ENCODE peak calls at places on chromosomes 3 and 15, in six cellular contexts. X, M, S, A, E and W are unnamed samples.

GRCh38 chr15:25094066-25094465 is 139.3 kb downstream of the SNRPN start:
- DNase-seq in X (no peak), M (no peak), S (no peak), A (no peak), E (no peak), W (no peak)

GRCh38 chr3:120144267-120144666 is 50.0 kb upstream of the GSK3B start:
- DNase-seq in X (no peak), M (no peak), S (no peak), A (no peak), E (no peak), W (no peak)

GRCh38 chr3:38724392-38724736 is 74.9 kb upstream of the SCN5A start:
- DNase-seq in X (no peak), M (no peak), S (no peak), A (no peak), E (no peak), W (no peak)

GRCh38 chr15:91018178-91018577 is 4.2 kb downstream of the VPS33B start:
- DNase-seq in X (no peak), M (no peak), S (no peak), A (no peak), E (no peak), W (no peak)

GRCh38 chr15:96947830-96948229 is 617.3 kb downstream of the NR2F2 start:
- DNase-seq in X (no peak), M (no peak), S (no peak), A (no peak), E (no peak), W (no peak)

GRCh38 chr15:74958908-74959642 is 2.5 kb upstream of the RPP25 start:
- DNase-seq in X (no peak), M (no peak), S (no peak), A (no peak), E (no peak), W (no peak)

GRCh38 chr3:71244153-71245051 is 339.1 kb downstream of the FOXP1 start:
- DNase-seq in X (no peak), M (no peak), S (no peak), A (no peak), E (no peak), W (peak)

GRCh38 chr3:13827699-13828098 is 52.2 kb downstream of the WNT7A start:
- DNase-seq in X (no peak), M (no peak), S (no peak), A (no peak), E (no peak), W (no peak)

GRCh38 chr3:25455316-25456232 is 27.5 kb downstream of the RARB start:
- DNase-seq in X (no peak), M (no peak), S (no peak), A (no peak), E (no peak), W (no peak)

GRCh38 chr3:104176706-104177105 is 1190.0 kb upstream of the ALCAM start:
- DNase-seq in X (no peak), M (no peak), S (no peak), A (no peak), E (no peak), W (no peak)

GRCh38 chr3:42632146-42632545 is 21.4 kb upstream of the ZBTB47 start:
- DNase-seq in X (no peak), M (no peak), S (no peak), A (no peak), E (no peak), W (no peak)

GRCh38 chr3:14920536-14920935 is 26.8 kb upstream of the NR2C2 start:
- DNase-seq in X (no peak), M (no peak), S (no peak), A (no peak), E (no peak), W (no peak)

GRCh38 chr15:56249080-56249479 is 5.4 kb upstream of the RFX7 start:
- DNase-seq in X (no peak), M (peak), S (peak), A (no peak), E (no peak), W (peak)

GRCh38 chr15:31065824-31066223 is 35.7 kb downstream of the TRPM1 start:
- DNase-seq in X (no peak), M (no peak), S (no peak), A (no peak), E (no peak), W (no peak)

DNA sequence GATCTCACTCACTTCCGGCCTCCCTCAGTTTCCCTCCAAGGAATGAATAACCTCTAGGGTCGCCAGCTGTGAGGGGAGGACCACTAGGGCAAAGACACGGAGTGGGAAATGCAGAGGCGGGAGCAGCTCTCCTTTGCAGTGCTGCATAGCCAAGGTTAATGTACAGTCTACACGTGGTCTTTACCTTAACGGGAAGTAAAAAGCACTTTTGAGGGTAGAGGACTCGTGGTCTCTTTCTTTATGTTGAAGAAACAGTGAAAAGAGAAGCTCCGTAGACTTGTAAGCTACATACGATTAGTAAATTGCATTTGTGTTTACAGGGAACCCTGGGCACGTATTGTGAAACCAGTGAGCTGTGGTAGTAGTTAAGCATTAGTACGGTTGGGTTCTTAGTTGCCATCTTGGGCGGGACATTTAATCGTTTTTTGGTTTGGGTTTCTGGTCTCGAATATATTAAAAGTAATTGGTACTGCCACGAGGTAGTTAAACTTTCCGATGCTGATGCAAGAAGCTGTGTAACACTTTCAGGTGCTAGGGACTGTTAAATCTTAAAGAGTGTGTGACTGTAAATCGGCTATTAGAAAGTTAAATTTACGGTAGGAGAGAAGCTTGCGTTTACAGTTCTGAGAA is 828 bp downstream of the U2SURP start:
- DNase-seq in X (peak), M (no peak), S (no peak), A (no peak), E (no peak), W (no peak)
- H3K27ac ChIP-seq in X (peak), M (peak), S (peak), A (peak), E (peak), W (peak)

DNA sequence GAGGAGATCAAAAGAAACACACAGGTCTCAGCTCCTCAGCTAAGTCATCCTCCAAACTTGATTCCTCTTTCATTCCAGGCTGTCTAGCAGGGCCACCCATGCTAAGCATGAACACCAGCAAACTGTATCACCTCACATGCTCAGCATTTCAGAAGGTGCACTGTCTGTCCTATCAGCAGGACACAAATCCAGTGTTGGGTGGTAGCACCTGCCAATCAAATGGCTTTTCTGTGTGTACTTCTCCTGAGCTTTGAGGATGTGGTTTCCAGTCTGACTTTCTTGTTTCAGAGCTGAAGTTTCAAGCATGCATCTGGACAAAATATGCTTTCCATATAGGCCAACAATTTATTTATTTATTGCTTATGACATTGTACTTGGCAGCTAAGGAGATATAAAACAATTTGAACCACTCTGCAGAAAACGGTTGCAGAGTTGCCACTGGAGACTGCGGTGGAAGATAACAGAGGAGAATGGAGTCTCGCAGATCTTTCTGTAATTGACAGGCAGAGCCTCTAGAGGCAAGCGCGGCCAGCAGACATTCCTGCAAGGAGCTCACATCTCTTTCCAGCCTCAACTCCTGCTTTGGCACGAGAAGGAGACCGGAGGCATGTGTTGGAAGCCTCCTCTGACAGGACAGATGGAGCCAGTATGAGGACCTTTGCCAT is 167.1 kb upstream of the WNT5A start:
- DNase-seq in X (no peak), M (no peak), S (no peak), A (no peak), E (no peak), W (no peak)
- H3K4me3 ChIP-seq in X (no peak), M (no peak), S (no peak), A (no peak), E (no peak), W (no peak)

GRCh38 chr3:11770105-11770476 is 76.6 kb downstream of the TAMM41 start:
- DNase-seq in X (no peak), M (no peak), S (no peak), A (no peak), E (no peak), W (no peak)
- TF ChIP-seq POLR2A in X (no peak), M (no peak), S (no peak), A (no peak), E (no peak), W (no peak)

DNA sequence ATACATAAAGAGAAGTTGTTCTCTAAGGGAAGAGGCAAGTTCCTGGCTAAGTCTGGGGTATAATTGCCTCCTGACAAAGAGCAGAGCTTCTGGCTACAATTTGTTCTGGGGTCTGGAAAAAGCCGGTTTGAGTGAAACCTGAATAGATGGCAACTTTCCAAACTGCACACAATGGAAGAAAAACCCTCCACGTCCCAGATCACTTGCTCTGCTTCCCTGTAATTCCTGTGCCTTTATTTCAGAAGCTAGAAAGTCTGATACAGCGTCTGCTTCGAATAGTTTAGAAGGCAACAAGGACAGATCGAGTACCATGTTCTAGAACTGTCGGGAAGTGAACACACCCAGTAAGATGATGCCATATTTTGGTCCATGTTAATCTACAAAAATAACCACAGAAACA is 1.6 kb upstream of the WDR82 start:
- DNase-seq in X (no peak), M (no peak), S (no peak), A (no peak), E (no peak), W (no peak)
- H3K27ac ChIP-seq in X (peak), M (no peak), S (peak), A (peak), E (peak), W (peak)

GRCh38 chr3:32176989-32177701 is 61.3 kb upstream of the CMTM8 start:
- DNase-seq in X (peak), M (peak), S (peak), A (peak), E (no peak), W (peak)

GRCh38 chr3:32175607-32176197 is 62.8 kb upstream of the CMTM8 start:
- DNase-seq in X (peak), M (peak), S (peak), A (peak), E (no peak), W (peak)

GRCh38 chr3:32180151-32180850 is 58.2 kb upstream of the CMTM8 start:
- DNase-seq in X (no peak), M (no peak), S (no peak), A (no peak), E (no peak), W (no peak)

GRCh38 chr3:32181370-32181769 is 57.1 kb upstream of the CMTM8 start:
- DNase-seq in X (no peak), M (no peak), S (no peak), A (no peak), E (no peak), W (no peak)

GRCh38 chr3:32177702-32178198 is 60.7 kb upstream of the CMTM8 start:
- DNase-seq in X (peak), M (peak), S (peak), A (peak), E (peak), W (peak)
- H3K4me3 ChIP-seq in X (no peak), M (no peak), S (no peak), A (peak), E (no peak), W (no peak)

GRCh38 chr15:29269485-29270168 is at the start of gene NSMCE3:
- DNase-seq in X (peak), M (peak), S (peak), A (peak), E (peak), W (peak)
- TF ChIP-seq POLR2A in X (peak), M (peak), S (peak), A (peak), E (peak), W (peak)